ENCODE peak calls at places on chromosomes 13 and 19, in four cellular contexts. One of them, this sample, is unnamed.

GRCh38 chr13:22126433-22127021 is 455.7 kb downstream of the FGF9 start:
- DNase-seq in lung: no peak
- DNase-seq in stimulated activated naive CD8-positive, alpha-beta T cell treated with anti-CD3 and anti-CD28 coated beads, Interleukin-15, Interleukin-2, amounts not matched to agents 100 U/mL and 50 U/mL, for 24 hours: no peak
- DNase-seq in GM18507: no peak
- DNase-seq in this sample: no peak

GRCh38 chr13:26017196-26017921 is 34.5 kb downstream of the SHISA2 start:
- DNase-seq in lung: peak; percentile 60
- DNase-seq in stimulated activated naive CD8-positive, alpha-beta T cell treated with anti-CD3 and anti-CD28 coated beads, Interleukin-15, Interleukin-2, amounts not matched to agents 100 U/mL and 50 U/mL, for 24 hours: no peak
- DNase-seq in GM18507: no peak
- DNase-seq in this sample: no peak

GRCh38 chr13:35927554-35927953 is 203.6 kb downstream of the DCLK1 start:
- DNase-seq in lung: no peak
- DNase-seq in stimulated activated naive CD8-positive, alpha-beta T cell treated with anti-CD3 and anti-CD28 coated beads, Interleukin-15, Interleukin-2, amounts not matched to agents 100 U/mL and 50 U/mL, for 24 hours: no peak
- DNase-seq in GM18507: no peak
- DNase-seq in this sample: no peak

GRCh38 chr13:105007166-105007808 is 1528.2 kb downstream of the EFNB2 start:
- DNase-seq in lung: no peak
- DNase-seq in stimulated activated naive CD8-positive, alpha-beta T cell treated with anti-CD3 and anti-CD28 coated beads, Interleukin-15, Interleukin-2, amounts not matched to agents 100 U/mL and 50 U/mL, for 24 hours: no peak
- DNase-seq in GM18507: no peak
- DNase-seq in this sample: no peak

GRCh38 chr19:39951065-39951650 is 16.7 kb upstream of the FCGBP start:
- DNase-seq in lung: no peak
- DNase-seq in stimulated activated naive CD8-positive, alpha-beta T cell treated with anti-CD3 and anti-CD28 coated beads, Interleukin-15, Interleukin-2, amounts not matched to agents 100 U/mL and 50 U/mL, for 24 hours: peak; percentile 4
- DNase-seq in GM18507: no peak
- DNase-seq in this sample: no peak

GRCh38 chr13:71677114-71677513 is 189.9 kb downstream of the DACH1 start:
- DNase-seq in lung: no peak
- DNase-seq in stimulated activated naive CD8-positive, alpha-beta T cell treated with anti-CD3 and anti-CD28 coated beads, Interleukin-15, Interleukin-2, amounts not matched to agents 100 U/mL and 50 U/mL, for 24 hours: no peak
- DNase-seq in GM18507: no peak
- DNase-seq in this sample: no peak

GRCh38 chr13:60384911-60385310 is 12.1 kb upstream of the TDRD3 start:
- DNase-seq in lung: no peak
- DNase-seq in stimulated activated naive CD8-positive, alpha-beta T cell treated with anti-CD3 and anti-CD28 coated beads, Interleukin-15, Interleukin-2, amounts not matched to agents 100 U/mL and 50 U/mL, for 24 hours: no peak
- DNase-seq in GM18507: no peak
- DNase-seq in this sample: no peak

GRCh38 chr13:20525601-20526544 is at the start of gene CRYL1:
- DNase-seq in lung: peak; percentile 73
- DNase-seq in stimulated activated naive CD8-positive, alpha-beta T cell treated with anti-CD3 and anti-CD28 coated beads, Interleukin-15, Interleukin-2, amounts not matched to agents 100 U/mL and 50 U/mL, for 24 hours: peak; percentile 75
- DNase-seq in GM18507: peak; percentile 56
- DNase-seq in this sample: peak; percentile 79

GRCh38 chr13:95536629-95537241 is 15.8 kb upstream of the CLDN10 start:
- DNase-seq in lung: no peak
- DNase-seq in stimulated activated naive CD8-positive, alpha-beta T cell treated with anti-CD3 and anti-CD28 coated beads, Interleukin-15, Interleukin-2, amounts not matched to agents 100 U/mL and 50 U/mL, for 24 hours: no peak
- DNase-seq in GM18507: no peak
- DNase-seq in this sample: peak; percentile 11

GRCh38 chr13:20132052-20132634 is 28.7 kb downstream of the GJA3 start:
- DNase-seq in lung: no peak
- DNase-seq in stimulated activated naive CD8-positive, alpha-beta T cell treated with anti-CD3 and anti-CD28 coated beads, Interleukin-15, Interleukin-2, amounts not matched to agents 100 U/mL and 50 U/mL, for 24 hours: no peak
- DNase-seq in GM18507: no peak
- DNase-seq in this sample: no peak

GRCh38 chr13:89862691-89863036 is 1484.8 kb upstream of the MIR17HG start:
- DNase-seq in lung: no peak
- DNase-seq in stimulated activated naive CD8-positive, alpha-beta T cell treated with anti-CD3 and anti-CD28 coated beads, Interleukin-15, Interleukin-2, amounts not matched to agents 100 U/mL and 50 U/mL, for 24 hours: no peak
- DNase-seq in GM18507: no peak
- DNase-seq in this sample: no peak

GRCh38 chr19:51417107-51417806 is at the start of gene SIGLEC10:
- DNase-seq in lung: peak; percentile 56
- DNase-seq in stimulated activated naive CD8-positive, alpha-beta T cell treated with anti-CD3 and anti-CD28 coated beads, Interleukin-15, Interleukin-2, amounts not matched to agents 100 U/mL and 50 U/mL, for 24 hours: peak; percentile 66
- DNase-seq in GM18507: no peak
- DNase-seq in this sample: no peak

GRCh38 chr13:98372886-98373285 is 195.8 kb upstream of the RNF113B start:
- DNase-seq in lung: no peak
- DNase-seq in stimulated activated naive CD8-positive, alpha-beta T cell treated with anti-CD3 and anti-CD28 coated beads, Interleukin-15, Interleukin-2, amounts not matched to agents 100 U/mL and 50 U/mL, for 24 hours: no peak
- DNase-seq in GM18507: no peak
- DNase-seq in this sample: no peak

GRCh38 chr13:42728507-42729180 is 52.7 kb upstream of the FAM216B start:
- DNase-seq in lung: no peak
- DNase-seq in stimulated activated naive CD8-positive, alpha-beta T cell treated with anti-CD3 and anti-CD28 coated beads, Interleukin-15, Interleukin-2, amounts not matched to agents 100 U/mL and 50 U/mL, for 24 hours: no peak
- DNase-seq in GM18507: no peak
- DNase-seq in this sample: no peak

GRCh38 chr19:6564393-6564792 is 26.6 kb downstream of the CD70 start:
- DNase-seq in lung: no peak
- DNase-seq in stimulated activated naive CD8-positive, alpha-beta T cell treated with anti-CD3 and anti-CD28 coated beads, Interleukin-15, Interleukin-2, amounts not matched to agents 100 U/mL and 50 U/mL, for 24 hours: no peak
- DNase-seq in GM18507: no peak
- DNase-seq in this sample: peak; percentile 69

GRCh38 chr13:53074119-53074518 is 45.5 kb downstream of the OLFM4 start:
- DNase-seq in lung: no peak
- DNase-seq in stimulated activated naive CD8-positive, alpha-beta T cell treated with anti-CD3 and anti-CD28 coated beads, Interleukin-15, Interleukin-2, amounts not matched to agents 100 U/mL and 50 U/mL, for 24 hours: no peak
- DNase-seq in GM18507: no peak
- DNase-seq in this sample: no peak

GRCh38 chr19:29628661-29629385 is 22.7 kb downstream of the POP4 start:
- DNase-seq in lung: no peak
- DNase-seq in stimulated activated naive CD8-positive, alpha-beta T cell treated with anti-CD3 and anti-CD28 coated beads, Interleukin-15, Interleukin-2, amounts not matched to agents 100 U/mL and 50 U/mL, for 24 hours: no peak
- DNase-seq in GM18507: no peak
- DNase-seq in this sample: no peak

GRCh38 chr13:26558074-26558805 is 757 bp downstream of the WASF3 start:
- DNase-seq in lung: no peak
- DNase-seq in stimulated activated naive CD8-positive, alpha-beta T cell treated with anti-CD3 and anti-CD28 coated beads, Interleukin-15, Interleukin-2, amounts not matched to agents 100 U/mL and 50 U/mL, for 24 hours: peak; percentile 4
- DNase-seq in GM18507: no peak
- DNase-seq in this sample: no peak

GRCh38 chr19:5364674-5365073 is 24.1 kb upstream of the PTPRS start:
- DNase-seq in lung: no peak
- DNase-seq in stimulated activated naive CD8-positive, alpha-beta T cell treated with anti-CD3 and anti-CD28 coated beads, Interleukin-15, Interleukin-2, amounts not matched to agents 100 U/mL and 50 U/mL, for 24 hours: no peak
- DNase-seq in GM18507: no peak
- DNase-seq in this sample: peak; percentile 29

GRCh38 chr19:15181394-15181793 is 19.4 kb downstream of the NOTCH3 start:
- DNase-seq in lung: no peak
- DNase-seq in stimulated activated naive CD8-positive, alpha-beta T cell treated with anti-CD3 and anti-CD28 coated beads, Interleukin-15, Interleukin-2, amounts not matched to agents 100 U/mL and 50 U/mL, for 24 hours: no peak
- DNase-seq in GM18507: no peak
- DNase-seq in this sample: no peak

GRCh38 chr13:110298566-110299321 is 8.2 kb downstream of the COL4A1 start:
- DNase-seq in lung: no peak
- DNase-seq in stimulated activated naive CD8-positive, alpha-beta T cell treated with anti-CD3 and anti-CD28 coated beads, Interleukin-15, Interleukin-2, amounts not matched to agents 100 U/mL and 50 U/mL, for 24 hours: peak; percentile 46
- DNase-seq in GM18507: no peak
- DNase-seq in this sample: no peak

GRCh38 chr19:43826787-43827754 is at the start of gene ZNF283:
- DNase-seq in lung: peak; percentile 90
- DNase-seq in stimulated activated naive CD8-positive, alpha-beta T cell treated with anti-CD3 and anti-CD28 coated beads, Interleukin-15, Interleukin-2, amounts not matched to agents 100 U/mL and 50 U/mL, for 24 hours: peak; percentile 87
- DNase-seq in GM18507: peak; percentile 65
- DNase-seq in this sample: peak; percentile 90

GRCh38 chr19:13441810-13442512 is 64.3 kb downstream of the CACNA1A start:
- DNase-seq in lung: no peak
- DNase-seq in stimulated activated naive CD8-positive, alpha-beta T cell treated with anti-CD3 and anti-CD28 coated beads, Interleukin-15, Interleukin-2, amounts not matched to agents 100 U/mL and 50 U/mL, for 24 hours: peak; percentile 52
- DNase-seq in GM18507: no peak
- DNase-seq in this sample: peak; percentile 64

GRCh38 chr13:76993021-76993420 is 1.1 kb downstream of the CLN5 start:
- DNase-seq in lung: no peak
- DNase-seq in stimulated activated naive CD8-positive, alpha-beta T cell treated with anti-CD3 and anti-CD28 coated beads, Interleukin-15, Interleukin-2, amounts not matched to agents 100 U/mL and 50 U/mL, for 24 hours: no peak
- DNase-seq in GM18507: no peak
- DNase-seq in this sample: no peak

GRCh38 chr19:2719910-2720776 is 1.0 kb downstream of the DIRAS1 start:
- DNase-seq in lung: no peak
- DNase-seq in stimulated activated naive CD8-positive, alpha-beta T cell treated with anti-CD3 and anti-CD28 coated beads, Interleukin-15, Interleukin-2, amounts not matched to agents 100 U/mL and 50 U/mL, for 24 hours: no peak
- DNase-seq in GM18507: no peak
- DNase-seq in this sample: no peak

GRCh38 chr19:35665157-35665556 is 1.2 kb upstream of the UPK1A start:
- DNase-seq in lung: no peak
- DNase-seq in stimulated activated naive CD8-positive, alpha-beta T cell treated with anti-CD3 and anti-CD28 coated beads, Interleukin-15, Interleukin-2, amounts not matched to agents 100 U/mL and 50 U/mL, for 24 hours: no peak
- DNase-seq in GM18507: no peak
- DNase-seq in this sample: no peak

GRCh38 chr19:40147693-40148347 is 43.4 kb upstream of the MAP3K10 start:
- DNase-seq in lung: no peak
- DNase-seq in stimulated activated naive CD8-positive, alpha-beta T cell treated with anti-CD3 and anti-CD28 coated beads, Interleukin-15, Interleukin-2, amounts not matched to agents 100 U/mL and 50 U/mL, for 24 hours: peak; percentile 19
- DNase-seq in GM18507: no peak
- DNase-seq in this sample: no peak

GRCh38 chr13:114124921-114125320 is 7.5 kb downstream of the RASA3 start:
- DNase-seq in lung: no peak
- DNase-seq in stimulated activated naive CD8-positive, alpha-beta T cell treated with anti-CD3 and anti-CD28 coated beads, Interleukin-15, Interleukin-2, amounts not matched to agents 100 U/mL and 50 U/mL, for 24 hours: peak; percentile 76
- DNase-seq in GM18507: no peak
- DNase-seq in this sample: no peak

GRCh38 chr13:45331123-45331619 is 9.8 kb downstream of the TPT1 start:
- DNase-seq in lung: no peak
- DNase-seq in stimulated activated naive CD8-positive, alpha-beta T cell treated with anti-CD3 and anti-CD28 coated beads, Interleukin-15, Interleukin-2, amounts not matched to agents 100 U/mL and 50 U/mL, for 24 hours: no peak
- DNase-seq in GM18507: no peak
- DNase-seq in this sample: no peak

GRCh38 chr13:94860981-94861407 is 148.6 kb upstream of the SOX21 start:
- DNase-seq in lung: no peak
- DNase-seq in stimulated activated naive CD8-positive, alpha-beta T cell treated with anti-CD3 and anti-CD28 coated beads, Interleukin-15, Interleukin-2, amounts not matched to agents 100 U/mL and 50 U/mL, for 24 hours: no peak
- DNase-seq in GM18507: no peak
- DNase-seq in this sample: no peak